ENCODE peak calls at places on chromosomes 7 and 10, in six cellular contexts. One of them, this sample, is unnamed.

GRCh38 chr10:7484456-7485266 is 73.8 kb upstream of the SFMBT2 start:
- DNase-seq in fibroblast of pulmonary artery: no peak
- DNase-seq in naive thymus-derived CD4-positive, alpha-beta T cell: peak
- DNase-seq in renal cortical epithelial cell: no peak
- DNase-seq in CD4-positive, alpha-beta T cell: peak
- DNase-seq in activated naive CD8-positive, alpha-beta T cell treated with anti-CD3 and anti-CD28 coated beads, Interleukin-2, amount 50 U/mL, for 24 hours: peak
- DNase-seq in this sample: peak

GRCh38 chr7:98211221-98211675 is at the start of gene BHLHA15:
- DNase-seq in fibroblast of pulmonary artery: no peak
- DNase-seq in naive thymus-derived CD4-positive, alpha-beta T cell: no peak
- DNase-seq in renal cortical epithelial cell: no peak
- DNase-seq in CD4-positive, alpha-beta T cell: peak
- DNase-seq in activated naive CD8-positive, alpha-beta T cell treated with anti-CD3 and anti-CD28 coated beads, Interleukin-2, amount 50 U/mL, for 24 hours: peak
- DNase-seq in this sample: peak

GRCh38 chr10:124997246-124997790 is 55.4 kb downstream of the ZRANB1 start:
- DNase-seq in fibroblast of pulmonary artery: no peak
- DNase-seq in naive thymus-derived CD4-positive, alpha-beta T cell: no peak
- DNase-seq in renal cortical epithelial cell: no peak
- DNase-seq in CD4-positive, alpha-beta T cell: no peak
- DNase-seq in activated naive CD8-positive, alpha-beta T cell treated with anti-CD3 and anti-CD28 coated beads, Interleukin-2, amount 50 U/mL, for 24 hours: no peak
- DNase-seq in this sample: no peak

GRCh38 chr10:118596426-118597124 is 1.1 kb upstream of the PRLHR start:
- DNase-seq in fibroblast of pulmonary artery: no peak
- DNase-seq in naive thymus-derived CD4-positive, alpha-beta T cell: no peak
- DNase-seq in renal cortical epithelial cell: no peak
- DNase-seq in CD4-positive, alpha-beta T cell: no peak
- DNase-seq in activated naive CD8-positive, alpha-beta T cell treated with anti-CD3 and anti-CD28 coated beads, Interleukin-2, amount 50 U/mL, for 24 hours: no peak
- DNase-seq in this sample: no peak

GRCh38 chr7:107501593-107501992 is 31.7 kb downstream of the GPR22 start:
- DNase-seq in fibroblast of pulmonary artery: peak
- DNase-seq in naive thymus-derived CD4-positive, alpha-beta T cell: peak
- DNase-seq in renal cortical epithelial cell: peak
- DNase-seq in CD4-positive, alpha-beta T cell: peak
- DNase-seq in activated naive CD8-positive, alpha-beta T cell treated with anti-CD3 and anti-CD28 coated beads, Interleukin-2, amount 50 U/mL, for 24 hours: peak
- DNase-seq in this sample: no peak

GRCh38 chr7:124811341-124811740 is 45.7 kb upstream of the GPR37 start:
- DNase-seq in fibroblast of pulmonary artery: no peak
- DNase-seq in naive thymus-derived CD4-positive, alpha-beta T cell: no peak
- DNase-seq in renal cortical epithelial cell: no peak
- DNase-seq in CD4-positive, alpha-beta T cell: no peak
- DNase-seq in activated naive CD8-positive, alpha-beta T cell treated with anti-CD3 and anti-CD28 coated beads, Interleukin-2, amount 50 U/mL, for 24 hours: no peak
- DNase-seq in this sample: no peak

GRCh38 chr10:50512743-50513416 is 110.9 kb downstream of the SGMS1 start:
- DNase-seq in fibroblast of pulmonary artery: no peak
- DNase-seq in naive thymus-derived CD4-positive, alpha-beta T cell: peak
- DNase-seq in renal cortical epithelial cell: no peak
- DNase-seq in CD4-positive, alpha-beta T cell: no peak
- DNase-seq in activated naive CD8-positive, alpha-beta T cell treated with anti-CD3 and anti-CD28 coated beads, Interleukin-2, amount 50 U/mL, for 24 hours: no peak
- DNase-seq in this sample: peak

GRCh38 chr7:158361326-158361946 is 226.2 kb downstream of the PTPRN2 start:
- DNase-seq in fibroblast of pulmonary artery: no peak
- DNase-seq in naive thymus-derived CD4-positive, alpha-beta T cell: no peak
- DNase-seq in renal cortical epithelial cell: no peak
- DNase-seq in CD4-positive, alpha-beta T cell: no peak
- DNase-seq in activated naive CD8-positive, alpha-beta T cell treated with anti-CD3 and anti-CD28 coated beads, Interleukin-2, amount 50 U/mL, for 24 hours: no peak
- DNase-seq in this sample: no peak

GRCh38 chr7:123057926-123058325 is 62.4 kb upstream of the TAS2R16 start:
- DNase-seq in fibroblast of pulmonary artery: no peak
- DNase-seq in naive thymus-derived CD4-positive, alpha-beta T cell: no peak
- DNase-seq in renal cortical epithelial cell: no peak
- DNase-seq in CD4-positive, alpha-beta T cell: no peak
- DNase-seq in activated naive CD8-positive, alpha-beta T cell treated with anti-CD3 and anti-CD28 coated beads, Interleukin-2, amount 50 U/mL, for 24 hours: no peak
- DNase-seq in this sample: no peak

GRCh38 chr7:131745645-131746248 is 189.3 kb upstream of the PODXL start:
- DNase-seq in fibroblast of pulmonary artery: peak
- DNase-seq in naive thymus-derived CD4-positive, alpha-beta T cell: no peak
- DNase-seq in renal cortical epithelial cell: peak
- DNase-seq in CD4-positive, alpha-beta T cell: no peak
- DNase-seq in activated naive CD8-positive, alpha-beta T cell treated with anti-CD3 and anti-CD28 coated beads, Interleukin-2, amount 50 U/mL, for 24 hours: peak
- DNase-seq in this sample: peak

GRCh38 chr7:31051598-31052503 is at the start of gene ADCYAP1R1:
- DNase-seq in fibroblast of pulmonary artery: no peak
- DNase-seq in naive thymus-derived CD4-positive, alpha-beta T cell: no peak
- DNase-seq in renal cortical epithelial cell: no peak
- DNase-seq in CD4-positive, alpha-beta T cell: no peak
- DNase-seq in activated naive CD8-positive, alpha-beta T cell treated with anti-CD3 and anti-CD28 coated beads, Interleukin-2, amount 50 U/mL, for 24 hours: no peak
- DNase-seq in this sample: no peak

GRCh38 chr7:12961910-12962309 is 274.5 kb downstream of the ARL4A start:
- DNase-seq in fibroblast of pulmonary artery: no peak
- DNase-seq in naive thymus-derived CD4-positive, alpha-beta T cell: no peak
- DNase-seq in renal cortical epithelial cell: no peak
- DNase-seq in CD4-positive, alpha-beta T cell: no peak
- DNase-seq in activated naive CD8-positive, alpha-beta T cell treated with anti-CD3 and anti-CD28 coated beads, Interleukin-2, amount 50 U/mL, for 24 hours: no peak
- DNase-seq in this sample: no peak

GRCh38 chr7:42198974-42199668 is 37.9 kb downstream of the GLI3 start:
- DNase-seq in fibroblast of pulmonary artery: no peak
- DNase-seq in naive thymus-derived CD4-positive, alpha-beta T cell: peak
- DNase-seq in renal cortical epithelial cell: no peak
- DNase-seq in CD4-positive, alpha-beta T cell: no peak
- DNase-seq in activated naive CD8-positive, alpha-beta T cell treated with anti-CD3 and anti-CD28 coated beads, Interleukin-2, amount 50 U/mL, for 24 hours: no peak
- DNase-seq in this sample: no peak

GRCh38 chr7:55060690-55061414 is 42.0 kb downstream of the EGFR start:
- DNase-seq in fibroblast of pulmonary artery: peak
- DNase-seq in naive thymus-derived CD4-positive, alpha-beta T cell: no peak
- DNase-seq in renal cortical epithelial cell: no peak
- DNase-seq in CD4-positive, alpha-beta T cell: no peak
- DNase-seq in activated naive CD8-positive, alpha-beta T cell treated with anti-CD3 and anti-CD28 coated beads, Interleukin-2, amount 50 U/mL, for 24 hours: no peak
- DNase-seq in this sample: no peak

GRCh38 chr7:149884541-149884940 is 10.8 kb downstream of the ATP6V0E2 start:
- DNase-seq in fibroblast of pulmonary artery: no peak
- DNase-seq in naive thymus-derived CD4-positive, alpha-beta T cell: no peak
- DNase-seq in renal cortical epithelial cell: no peak
- DNase-seq in CD4-positive, alpha-beta T cell: no peak
- DNase-seq in activated naive CD8-positive, alpha-beta T cell treated with anti-CD3 and anti-CD28 coated beads, Interleukin-2, amount 50 U/mL, for 24 hours: no peak
- DNase-seq in this sample: no peak

GRCh38 chr7:47534322-47535032 is 47.4 kb downstream of the TNS3 start:
- DNase-seq in fibroblast of pulmonary artery: no peak
- DNase-seq in naive thymus-derived CD4-positive, alpha-beta T cell: no peak
- DNase-seq in renal cortical epithelial cell: peak
- DNase-seq in CD4-positive, alpha-beta T cell: no peak
- DNase-seq in activated naive CD8-positive, alpha-beta T cell treated with anti-CD3 and anti-CD28 coated beads, Interleukin-2, amount 50 U/mL, for 24 hours: no peak
- DNase-seq in this sample: no peak

GRCh38 chr10:78627254-78627795 is 441.4 kb upstream of the ZMIZ1 start:
- DNase-seq in fibroblast of pulmonary artery: no peak
- DNase-seq in naive thymus-derived CD4-positive, alpha-beta T cell: no peak
- DNase-seq in renal cortical epithelial cell: no peak
- DNase-seq in CD4-positive, alpha-beta T cell: no peak
- DNase-seq in activated naive CD8-positive, alpha-beta T cell treated with anti-CD3 and anti-CD28 coated beads, Interleukin-2, amount 50 U/mL, for 24 hours: no peak
- DNase-seq in this sample: no peak

GRCh38 chr10:44370731-44371248 is 14.1 kb downstream of the CXCL12 start:
- DNase-seq in fibroblast of pulmonary artery: no peak
- DNase-seq in naive thymus-derived CD4-positive, alpha-beta T cell: no peak
- DNase-seq in renal cortical epithelial cell: no peak
- DNase-seq in CD4-positive, alpha-beta T cell: no peak
- DNase-seq in activated naive CD8-positive, alpha-beta T cell treated with anti-CD3 and anti-CD28 coated beads, Interleukin-2, amount 50 U/mL, for 24 hours: no peak
- DNase-seq in this sample: no peak

GRCh38 chr7:127254163-127254684 is 1.5 kb upstream of the GRM8 start:
- DNase-seq in fibroblast of pulmonary artery: no peak
- DNase-seq in naive thymus-derived CD4-positive, alpha-beta T cell: no peak
- DNase-seq in renal cortical epithelial cell: no peak
- DNase-seq in CD4-positive, alpha-beta T cell: no peak
- DNase-seq in activated naive CD8-positive, alpha-beta T cell treated with anti-CD3 and anti-CD28 coated beads, Interleukin-2, amount 50 U/mL, for 24 hours: no peak
- DNase-seq in this sample: no peak

GRCh38 chr10:60963441-60964256 is 19.7 kb upstream of the RHOBTB1 start:
- DNase-seq in fibroblast of pulmonary artery: peak
- DNase-seq in naive thymus-derived CD4-positive, alpha-beta T cell: no peak
- DNase-seq in renal cortical epithelial cell: peak
- DNase-seq in CD4-positive, alpha-beta T cell: no peak
- DNase-seq in activated naive CD8-positive, alpha-beta T cell treated with anti-CD3 and anti-CD28 coated beads, Interleukin-2, amount 50 U/mL, for 24 hours: no peak
- DNase-seq in this sample: no peak

GRCh38 chr10:86693721-86694369 is 25.5 kb downstream of the LDB3 start:
- DNase-seq in fibroblast of pulmonary artery: peak
- DNase-seq in naive thymus-derived CD4-positive, alpha-beta T cell: peak
- DNase-seq in renal cortical epithelial cell: peak
- DNase-seq in CD4-positive, alpha-beta T cell: peak
- DNase-seq in activated naive CD8-positive, alpha-beta T cell treated with anti-CD3 and anti-CD28 coated beads, Interleukin-2, amount 50 U/mL, for 24 hours: peak
- DNase-seq in this sample: peak

GRCh38 chr7:44212581-44213184 is 11.9 kb downstream of the YKT6 start:
- DNase-seq in fibroblast of pulmonary artery: no peak
- DNase-seq in naive thymus-derived CD4-positive, alpha-beta T cell: no peak
- DNase-seq in renal cortical epithelial cell: no peak
- DNase-seq in CD4-positive, alpha-beta T cell: no peak
- DNase-seq in activated naive CD8-positive, alpha-beta T cell treated with anti-CD3 and anti-CD28 coated beads, Interleukin-2, amount 50 U/mL, for 24 hours: no peak
- DNase-seq in this sample: no peak

GRCh38 chr10:103458720-103459119 is at the start of gene CALHM1:
- DNase-seq in fibroblast of pulmonary artery: no peak
- DNase-seq in naive thymus-derived CD4-positive, alpha-beta T cell: no peak
- DNase-seq in renal cortical epithelial cell: no peak
- DNase-seq in CD4-positive, alpha-beta T cell: no peak
- DNase-seq in activated naive CD8-positive, alpha-beta T cell treated with anti-CD3 and anti-CD28 coated beads, Interleukin-2, amount 50 U/mL, for 24 hours: no peak
- DNase-seq in this sample: no peak

GRCh38 chr7:48144291-48144768 is 26.9 kb upstream of the ABCA13 start:
- DNase-seq in fibroblast of pulmonary artery: no peak
- DNase-seq in naive thymus-derived CD4-positive, alpha-beta T cell: no peak
- DNase-seq in renal cortical epithelial cell: peak
- DNase-seq in CD4-positive, alpha-beta T cell: no peak
- DNase-seq in activated naive CD8-positive, alpha-beta T cell treated with anti-CD3 and anti-CD28 coated beads, Interleukin-2, amount 50 U/mL, for 24 hours: no peak
- DNase-seq in this sample: no peak

GRCh38 chr7:76358053-76358477 is 726 bp downstream of the YWHAG start:
- DNase-seq in fibroblast of pulmonary artery: no peak
- DNase-seq in naive thymus-derived CD4-positive, alpha-beta T cell: peak
- DNase-seq in renal cortical epithelial cell: no peak
- DNase-seq in CD4-positive, alpha-beta T cell: peak
- DNase-seq in activated naive CD8-positive, alpha-beta T cell treated with anti-CD3 and anti-CD28 coated beads, Interleukin-2, amount 50 U/mL, for 24 hours: peak
- DNase-seq in this sample: peak

GRCh38 chr7:85184599-85185354 is 2.1 kb downstream of the SEMA3D start:
- DNase-seq in fibroblast of pulmonary artery: peak
- DNase-seq in naive thymus-derived CD4-positive, alpha-beta T cell: no peak
- DNase-seq in renal cortical epithelial cell: no peak
- DNase-seq in CD4-positive, alpha-beta T cell: no peak
- DNase-seq in activated naive CD8-positive, alpha-beta T cell treated with anti-CD3 and anti-CD28 coated beads, Interleukin-2, amount 50 U/mL, for 24 hours: no peak
- DNase-seq in this sample: no peak

GRCh38 chr7:82624337-82624736 is 180.8 kb upstream of the CACNA2D1 start:
- DNase-seq in fibroblast of pulmonary artery: peak
- DNase-seq in naive thymus-derived CD4-positive, alpha-beta T cell: no peak
- DNase-seq in renal cortical epithelial cell: peak
- DNase-seq in CD4-positive, alpha-beta T cell: no peak
- DNase-seq in activated naive CD8-positive, alpha-beta T cell treated with anti-CD3 and anti-CD28 coated beads, Interleukin-2, amount 50 U/mL, for 24 hours: no peak
- DNase-seq in this sample: no peak

GRCh38 chr10:44946201-44946600 is 13.4 kb upstream of the RASSF4 start:
- DNase-seq in fibroblast of pulmonary artery: no peak
- DNase-seq in naive thymus-derived CD4-positive, alpha-beta T cell: no peak
- DNase-seq in renal cortical epithelial cell: peak
- DNase-seq in CD4-positive, alpha-beta T cell: no peak
- DNase-seq in activated naive CD8-positive, alpha-beta T cell treated with anti-CD3 and anti-CD28 coated beads, Interleukin-2, amount 50 U/mL, for 24 hours: no peak
- DNase-seq in this sample: no peak

GRCh38 chr7:50469181-50469580 is 19.0 kb upstream of the FIGNL1 start:
- DNase-seq in fibroblast of pulmonary artery: no peak
- DNase-seq in naive thymus-derived CD4-positive, alpha-beta T cell: no peak
- DNase-seq in renal cortical epithelial cell: no peak
- DNase-seq in CD4-positive, alpha-beta T cell: no peak
- DNase-seq in activated naive CD8-positive, alpha-beta T cell treated with anti-CD3 and anti-CD28 coated beads, Interleukin-2, amount 50 U/mL, for 24 hours: no peak
- DNase-seq in this sample: no peak

GRCh38 chr7:73520673-73521635 is 1.1 kb downstream of the BAZ1B start:
- DNase-seq in fibroblast of pulmonary artery: peak
- DNase-seq in naive thymus-derived CD4-positive, alpha-beta T cell: no peak
- DNase-seq in renal cortical epithelial cell: no peak
- DNase-seq in CD4-positive, alpha-beta T cell: no peak
- DNase-seq in activated naive CD8-positive, alpha-beta T cell treated with anti-CD3 and anti-CD28 coated beads, Interleukin-2, amount 50 U/mL, for 24 hours: no peak
- DNase-seq in this sample: peak

GRCh38 chr7:155490697-155491628 is 33.0 kb downstream of the EN2 start:
- DNase-seq in fibroblast of pulmonary artery: no peak
- DNase-seq in naive thymus-derived CD4-positive, alpha-beta T cell: no peak
- DNase-seq in renal cortical epithelial cell: peak
- DNase-seq in CD4-positive, alpha-beta T cell: peak
- DNase-seq in activated naive CD8-positive, alpha-beta T cell treated with anti-CD3 and anti-CD28 coated beads, Interleukin-2, amount 50 U/mL, for 24 hours: peak
- DNase-seq in this sample: peak

GRCh38 chr10:68342909-68343516 is 10.3 kb upstream of the PBLD start:
- DNase-seq in fibroblast of pulmonary artery: no peak
- DNase-seq in naive thymus-derived CD4-positive, alpha-beta T cell: no peak
- DNase-seq in renal cortical epithelial cell: no peak
- DNase-seq in CD4-positive, alpha-beta T cell: no peak
- DNase-seq in activated naive CD8-positive, alpha-beta T cell treated with anti-CD3 and anti-CD28 coated beads, Interleukin-2, amount 50 U/mL, for 24 hours: no peak
- DNase-seq in this sample: no peak

GRCh38 chr7:82012453-82012852 is 242.6 kb upstream of the HGF start:
- DNase-seq in fibroblast of pulmonary artery: peak
- DNase-seq in naive thymus-derived CD4-positive, alpha-beta T cell: no peak
- DNase-seq in renal cortical epithelial cell: no peak
- DNase-seq in CD4-positive, alpha-beta T cell: no peak
- DNase-seq in activated naive CD8-positive, alpha-beta T cell treated with anti-CD3 and anti-CD28 coated beads, Interleukin-2, amount 50 U/mL, for 24 hours: no peak
- DNase-seq in this sample: no peak

GRCh38 chr10:43284341-43284910 is 17.6 kb upstream of the RASGEF1A start:
- DNase-seq in fibroblast of pulmonary artery: peak
- DNase-seq in naive thymus-derived CD4-positive, alpha-beta T cell: no peak
- DNase-seq in renal cortical epithelial cell: peak
- DNase-seq in CD4-positive, alpha-beta T cell: no peak
- DNase-seq in activated naive CD8-positive, alpha-beta T cell treated with anti-CD3 and anti-CD28 coated beads, Interleukin-2, amount 50 U/mL, for 24 hours: no peak
- DNase-seq in this sample: no peak

GRCh38 chr10:93272884-93273675 is 199.4 kb downstream of the CYP26A1 start:
- DNase-seq in fibroblast of pulmonary artery: no peak
- DNase-seq in naive thymus-derived CD4-positive, alpha-beta T cell: no peak
- DNase-seq in renal cortical epithelial cell: no peak
- DNase-seq in CD4-positive, alpha-beta T cell: no peak
- DNase-seq in activated naive CD8-positive, alpha-beta T cell treated with anti-CD3 and anti-CD28 coated beads, Interleukin-2, amount 50 U/mL, for 24 hours: no peak
- DNase-seq in this sample: no peak

GRCh38 chr7:5679741-5680473 is 101.6 kb downstream of the RNF216 start:
- DNase-seq in fibroblast of pulmonary artery: peak
- DNase-seq in naive thymus-derived CD4-positive, alpha-beta T cell: no peak
- DNase-seq in renal cortical epithelial cell: no peak
- DNase-seq in CD4-positive, alpha-beta T cell: no peak
- DNase-seq in activated naive CD8-positive, alpha-beta T cell treated with anti-CD3 and anti-CD28 coated beads, Interleukin-2, amount 50 U/mL, for 24 hours: no peak
- DNase-seq in this sample: no peak

GRCh38 chr10:121910673-121911420 is 17.0 kb downstream of the ATE1 start:
- DNase-seq in fibroblast of pulmonary artery: peak
- DNase-seq in naive thymus-derived CD4-positive, alpha-beta T cell: no peak
- DNase-seq in renal cortical epithelial cell: peak
- DNase-seq in CD4-positive, alpha-beta T cell: no peak
- DNase-seq in activated naive CD8-positive, alpha-beta T cell treated with anti-CD3 and anti-CD28 coated beads, Interleukin-2, amount 50 U/mL, for 24 hours: no peak
- DNase-seq in this sample: no peak

GRCh38 chr10:131996508-131997365 is 15.0 kb upstream of the BNIP3 start:
- DNase-seq in fibroblast of pulmonary artery: no peak
- DNase-seq in naive thymus-derived CD4-positive, alpha-beta T cell: no peak
- DNase-seq in renal cortical epithelial cell: no peak
- DNase-seq in CD4-positive, alpha-beta T cell: no peak
- DNase-seq in activated naive CD8-positive, alpha-beta T cell treated with anti-CD3 and anti-CD28 coated beads, Interleukin-2, amount 50 U/mL, for 24 hours: no peak
- DNase-seq in this sample: no peak

GRCh38 chr7:1668486-1668931 is 1.6 kb upstream of the ELFN1 start:
- DNase-seq in fibroblast of pulmonary artery: no peak
- DNase-seq in naive thymus-derived CD4-positive, alpha-beta T cell: peak
- DNase-seq in renal cortical epithelial cell: no peak
- DNase-seq in CD4-positive, alpha-beta T cell: no peak
- DNase-seq in activated naive CD8-positive, alpha-beta T cell treated with anti-CD3 and anti-CD28 coated beads, Interleukin-2, amount 50 U/mL, for 24 hours: no peak
- DNase-seq in this sample: peak

GRCh38 chr10:110208614-110209398 is 1.4 kb downstream of the MXI1 start:
- DNase-seq in fibroblast of pulmonary artery: peak
- DNase-seq in naive thymus-derived CD4-positive, alpha-beta T cell: peak
- DNase-seq in renal cortical epithelial cell: peak
- DNase-seq in CD4-positive, alpha-beta T cell: peak
- DNase-seq in activated naive CD8-positive, alpha-beta T cell treated with anti-CD3 and anti-CD28 coated beads, Interleukin-2, amount 50 U/mL, for 24 hours: peak
- DNase-seq in this sample: peak

This sample was measured in stimulated activated naive CD8-positive, alpha-beta T cell treated with anti-CD3 and anti-CD28 coated beads, Interleukin-15, Interleukin-2, amounts not matched to agents 100 U/mL and 50 U/mL, for 24 hours.